ENCODE peak calls at places on chromosomes 11 and 22, in seven cellular contexts. One of them, this sample, is unnamed. For H3K27me3, the result is how much of the 10 kb centered on the place peaks cover.

GRCh38 chr11:32418836-32419235 is 16.5 kb downstream of the WT1 start:
- DNase-seq in lower lobe of right lung: no peak
- DNase-seq in mammary epithelial cell: no peak
- DNase-seq in dorsolateral prefrontal cortex: no peak
- DNase-seq in spleen: no peak
- DNase-seq in fibroblast of lung: no peak
- DNase-seq in suprapubic skin: no peak
- DNase-seq in this sample: no peak

GRCh38 chr11:5719703-5720495 is 16.3 kb upstream of the OR56B1 start:
- DNase-seq in fibroblast of lung: peak
- DNase-seq in dorsolateral prefrontal cortex: no peak
- DNase-seq in mammary epithelial cell: no peak
- DNase-seq in suprapubic skin: no peak
- DNase-seq in lower lobe of right lung: no peak
- DNase-seq in spleen: no peak
- DNase-seq in this sample: no peak

GRCh38 chr22:50276143-50276542 is 6.0 kb upstream of the MAPK11 start:
- DNase-seq in mammary epithelial cell: no peak
- DNase-seq in suprapubic skin: no peak
- DNase-seq in dorsolateral prefrontal cortex: peak
- DNase-seq in fibroblast of lung: peak
- DNase-seq in spleen: peak
- DNase-seq in lower lobe of right lung: peak
- DNase-seq in this sample: peak

GRCh38 chr11:74418509-74418895 is 20.3 kb upstream of the PGM2L1 start:
- DNase-seq in spleen: no peak
- DNase-seq in suprapubic skin: no peak
- DNase-seq in mammary epithelial cell: peak
- DNase-seq in dorsolateral prefrontal cortex: no peak
- DNase-seq in fibroblast of lung: peak
- DNase-seq in lower lobe of right lung: no peak
- DNase-seq in this sample: no peak

GRCh38 chr22:39117585-39118191 is 20.6 kb downstream of the APOBEC3H start:
- DNase-seq in spleen: peak
- DNase-seq in suprapubic skin: no peak
- DNase-seq in fibroblast of lung: peak
- DNase-seq in mammary epithelial cell: peak
- DNase-seq in lower lobe of right lung: no peak
- DNase-seq in dorsolateral prefrontal cortex: no peak
- DNase-seq in this sample: peak

GRCh38 chr11:69558519-69558941 is 77.1 kb downstream of the LINC01488 start:
- DNase-seq in dorsolateral prefrontal cortex: no peak
- DNase-seq in suprapubic skin: no peak
- DNase-seq in lower lobe of right lung: no peak
- DNase-seq in mammary epithelial cell: no peak
- DNase-seq in fibroblast of lung: no peak
- DNase-seq in spleen: no peak
- DNase-seq in this sample: no peak

GRCh38 chr11:75273989-75274391 is 33.4 kb downstream of the TPBGL start:
- DNase-seq in dorsolateral prefrontal cortex: no peak
- DNase-seq in suprapubic skin: peak
- DNase-seq in fibroblast of lung: no peak
- DNase-seq in spleen: peak
- DNase-seq in lower lobe of right lung: no peak
- DNase-seq in mammary epithelial cell: no peak
- DNase-seq in this sample: no peak

GRCh38 chr22:26585104-26585790 is 4.7 kb downstream of the TPST2 start:
- DNase-seq in mammary epithelial cell: peak
- DNase-seq in suprapubic skin: no peak
- DNase-seq in lower lobe of right lung: peak
- DNase-seq in fibroblast of lung: peak
- DNase-seq in dorsolateral prefrontal cortex: peak
- DNase-seq in spleen: peak
- DNase-seq in this sample: no peak

GRCh38 chr11:122240621-122241020 is 124.6 kb upstream of the BLID start:
- DNase-seq in dorsolateral prefrontal cortex: no peak
- DNase-seq in spleen: no peak
- DNase-seq in lower lobe of right lung: no peak
- DNase-seq in suprapubic skin: no peak
- DNase-seq in mammary epithelial cell: no peak
- DNase-seq in fibroblast of lung: no peak
- DNase-seq in this sample: no peak

GRCh38 chr11:119536801-119537200 is 113.8 kb upstream of the THY1 start:
- DNase-seq in fibroblast of lung: no peak
- DNase-seq in mammary epithelial cell: no peak
- DNase-seq in suprapubic skin: no peak
- DNase-seq in dorsolateral prefrontal cortex: no peak
- DNase-seq in lower lobe of right lung: no peak
- DNase-seq in spleen: no peak
- DNase-seq in this sample: peak

DNA sequence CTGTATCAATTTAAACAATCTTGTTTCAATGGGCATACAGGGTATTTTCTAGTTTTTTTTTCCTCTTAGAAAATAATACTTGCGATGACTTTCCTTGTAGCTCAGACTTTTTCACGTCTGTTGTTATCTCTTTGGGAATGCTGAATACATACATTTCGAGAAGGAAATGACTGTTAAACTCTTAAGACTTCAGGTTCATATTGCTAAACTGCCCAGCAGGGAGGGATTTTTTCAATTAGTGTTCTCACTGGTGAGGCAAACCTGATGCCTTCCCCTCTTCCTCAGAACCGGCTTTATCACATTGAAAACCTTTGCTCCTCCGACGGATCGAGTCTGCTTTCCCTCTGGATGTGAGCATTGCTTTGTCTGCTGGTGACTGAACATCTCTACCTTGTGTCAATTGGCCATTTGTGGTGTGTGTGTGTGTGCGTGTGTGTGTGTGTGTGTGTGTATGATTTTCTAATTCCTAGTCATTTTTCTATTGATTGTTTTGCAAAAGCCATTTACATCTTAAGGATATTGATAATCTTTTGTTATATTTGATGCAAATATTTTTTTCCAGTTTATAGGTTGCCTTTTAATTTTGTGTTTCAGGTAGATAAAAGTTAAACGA is 6.6 kb downstream of the NEAT1 start:
- DNase-seq in spleen: no peak
- DNase-seq in lower lobe of right lung: no peak
- DNase-seq in mammary epithelial cell: peak
- DNase-seq in fibroblast of lung: peak
- DNase-seq in suprapubic skin: peak
- DNase-seq in dorsolateral prefrontal cortex: no peak
- DNase-seq in this sample: no peak
- H3K27ac ChIP-seq in spleen: peak
- H3K27ac ChIP-seq in lower lobe of right lung: peak
- H3K27ac ChIP-seq in mammary epithelial cell: peak
- H3K27ac ChIP-seq in fibroblast of lung: peak
- H3K27ac ChIP-seq in suprapubic skin: peak
- H3K27ac ChIP-seq in dorsolateral prefrontal cortex: peak
- H3K27ac ChIP-seq in this sample: no peak

GRCh38 chr11:46387919-46388618 is 3.5 kb downstream of the CHRM4 start:
- DNase-seq in fibroblast of lung: no peak
- DNase-seq in spleen: peak
- DNase-seq in suprapubic skin: no peak
- DNase-seq in dorsolateral prefrontal cortex: peak
- DNase-seq in mammary epithelial cell: no peak
- DNase-seq in lower lobe of right lung: no peak
- DNase-seq in this sample: peak

GRCh38 chr11:46386674-46387073 is 4.9 kb downstream of the CHRM4 start:
- DNase-seq in fibroblast of lung: peak
- DNase-seq in spleen: peak
- DNase-seq in dorsolateral prefrontal cortex: no peak
- DNase-seq in suprapubic skin: no peak
- DNase-seq in lower lobe of right lung: no peak
- DNase-seq in mammary epithelial cell: peak
- DNase-seq in this sample: peak

GRCh38 chr11:46386005-46386331 is 4.5 kb downstream of the MDK start:
- DNase-seq in mammary epithelial cell: no peak
- DNase-seq in lower lobe of right lung: no peak
- DNase-seq in fibroblast of lung: no peak
- DNase-seq in dorsolateral prefrontal cortex: no peak
- DNase-seq in suprapubic skin: no peak
- DNase-seq in spleen: no peak
- DNase-seq in this sample: no peak

GRCh38 chr11:46388619-46389449 is 2.7 kb downstream of the CHRM4 start:
- DNase-seq in suprapubic skin: no peak
- DNase-seq in lower lobe of right lung: no peak
- DNase-seq in mammary epithelial cell: no peak
- DNase-seq in fibroblast of lung: no peak
- DNase-seq in dorsolateral prefrontal cortex: no peak
- DNase-seq in spleen: no peak
- DNase-seq in this sample: peak

GRCh38 chr11:46387456-46387855 is 4.1 kb downstream of the CHRM4 start:
- DNase-seq in spleen: no peak
- DNase-seq in dorsolateral prefrontal cortex: no peak
- DNase-seq in suprapubic skin: no peak
- DNase-seq in mammary epithelial cell: no peak
- DNase-seq in lower lobe of right lung: no peak
- DNase-seq in fibroblast of lung: no peak
- DNase-seq in this sample: peak
- H3K27me3 ChIP-seq in spleen: half or more
- H3K27me3 ChIP-seq in dorsolateral prefrontal cortex: under half
- H3K27me3 ChIP-seq in suprapubic skin: half or more
- H3K27me3 ChIP-seq in mammary epithelial cell: under half
- H3K27me3 ChIP-seq in lower lobe of right lung: half or more
- H3K27me3 ChIP-seq in fibroblast of lung: under half
- H3K27me3 ChIP-seq in this sample: under half

DNA sequence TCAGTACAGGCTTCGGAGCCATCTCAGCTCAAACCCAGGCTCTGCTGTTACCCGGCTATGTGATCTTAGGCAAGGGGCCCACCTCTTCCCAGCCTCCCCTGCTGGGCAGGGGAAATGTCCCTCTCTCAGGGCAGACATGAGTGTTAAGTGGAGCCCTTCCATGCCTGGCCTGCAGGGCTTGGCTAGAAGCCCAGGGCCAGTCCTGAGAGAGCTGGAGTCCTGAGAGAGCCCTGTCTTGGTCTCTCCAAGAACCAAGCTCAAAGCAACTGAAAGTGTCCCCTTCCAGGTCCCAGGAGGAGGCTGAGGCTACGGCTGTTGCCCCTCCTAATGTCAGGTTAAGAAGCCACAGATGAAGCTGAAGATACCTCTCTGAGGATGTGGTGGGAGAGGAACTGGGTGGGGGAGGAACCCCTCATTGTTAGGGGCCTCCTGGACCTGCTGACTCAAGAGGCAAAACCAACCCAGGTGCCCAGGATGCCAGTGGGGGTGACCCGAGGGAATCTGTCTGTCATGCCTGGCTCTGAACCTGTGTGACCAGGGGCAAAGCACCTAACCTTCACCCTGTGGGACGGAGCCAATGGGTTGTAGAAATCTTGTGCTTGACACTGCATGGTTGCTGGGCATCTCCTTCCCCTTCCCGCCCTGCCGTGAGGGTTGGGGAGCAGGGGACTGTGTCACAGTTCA is 4.2 kb downstream of the ZP1 start:
- DNase-seq in spleen: peak
- DNase-seq in dorsolateral prefrontal cortex: no peak
- DNase-seq in suprapubic skin: no peak
- DNase-seq in mammary epithelial cell: no peak
- DNase-seq in lower lobe of right lung: peak
- DNase-seq in fibroblast of lung: peak
- DNase-seq in this sample: peak
- TF ChIP-seq CTCF in spleen: no peak
- TF ChIP-seq CTCF in dorsolateral prefrontal cortex: no peak
- TF ChIP-seq CTCF in suprapubic skin: no peak
- TF ChIP-seq CTCF in mammary epithelial cell: no peak
- TF ChIP-seq CTCF in lower lobe of right lung: no peak
- TF ChIP-seq CTCF in fibroblast of lung: peak
- TF ChIP-seq CTCF in this sample: no peak

GRCh38 chr22:36298601-36299000 is 45.7 kb downstream of the APOL1 start:
- DNase-seq in suprapubic skin: no peak
- DNase-seq in mammary epithelial cell: no peak
- DNase-seq in lower lobe of right lung: no peak
- DNase-seq in dorsolateral prefrontal cortex: no peak
- DNase-seq in spleen: peak
- DNase-seq in fibroblast of lung: no peak
- DNase-seq in this sample: no peak
- H3K27ac ChIP-seq in suprapubic skin: no peak
- H3K27ac ChIP-seq in mammary epithelial cell: no peak
- H3K27ac ChIP-seq in lower lobe of right lung: no peak
- H3K27ac ChIP-seq in dorsolateral prefrontal cortex: no peak
- H3K27ac ChIP-seq in spleen: peak
- H3K27ac ChIP-seq in fibroblast of lung: no peak
- H3K27ac ChIP-seq in this sample: no peak

DNA sequence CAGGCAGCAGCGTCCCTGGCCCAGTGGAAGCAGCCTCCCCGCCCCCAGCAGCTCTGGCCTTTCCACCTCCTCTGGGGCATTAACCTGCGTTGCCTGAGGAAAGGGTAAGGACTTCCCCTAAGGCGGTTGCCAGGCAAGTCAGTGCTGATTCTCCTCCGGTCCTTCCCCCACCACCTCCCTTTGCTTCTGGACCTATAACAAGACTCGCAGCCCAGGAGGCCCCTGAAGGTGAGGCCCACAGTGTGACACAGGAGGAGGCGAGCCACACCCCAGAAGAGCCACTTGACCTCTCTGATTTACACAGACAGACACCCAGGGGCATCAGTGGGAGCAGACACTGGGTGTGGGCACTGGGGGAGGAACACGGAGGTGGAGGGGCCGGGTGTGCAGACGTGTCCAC is 35.4 kb downstream of the ASCL2 start:
- DNase-seq in fibroblast of lung: no peak
- DNase-seq in lower lobe of right lung: no peak
- DNase-seq in spleen: peak
- DNase-seq in mammary epithelial cell: no peak
- DNase-seq in suprapubic skin: no peak
- DNase-seq in dorsolateral prefrontal cortex: no peak
- DNase-seq in this sample: no peak
- H3K27me3 ChIP-seq in fibroblast of lung: under half
- H3K27me3 ChIP-seq in lower lobe of right lung: under half
- H3K27me3 ChIP-seq in spleen: under half
- H3K27me3 ChIP-seq in mammary epithelial cell: under half
- H3K27me3 ChIP-seq in suprapubic skin: under half
- H3K27me3 ChIP-seq in dorsolateral prefrontal cortex: under half
- H3K27me3 ChIP-seq in this sample: under half

GRCh38 chr11:36153581-36153980 is 135.6 kb downstream of the COMMD9 start:
- DNase-seq in suprapubic skin: no peak
- DNase-seq in fibroblast of lung: no peak
- DNase-seq in lower lobe of right lung: no peak
- DNase-seq in mammary epithelial cell: no peak
- DNase-seq in spleen: no peak
- DNase-seq in dorsolateral prefrontal cortex: no peak
- DNase-seq in this sample: no peak
- TF ChIP-seq CTCF in suprapubic skin: no peak
- TF ChIP-seq CTCF in fibroblast of lung: no peak
- TF ChIP-seq CTCF in lower lobe of right lung: no peak
- TF ChIP-seq CTCF in mammary epithelial cell: no peak
- TF ChIP-seq CTCF in spleen: no peak
- TF ChIP-seq CTCF in dorsolateral prefrontal cortex: no peak
- TF ChIP-seq CTCF in this sample: no peak

GRCh38 chr22:45450931-45451651 is 37.6 kb downstream of the RIBC2 start:
- DNase-seq in mammary epithelial cell: no peak
- DNase-seq in dorsolateral prefrontal cortex: no peak
- DNase-seq in suprapubic skin: no peak
- DNase-seq in fibroblast of lung: peak
- DNase-seq in spleen: no peak
- DNase-seq in lower lobe of right lung: no peak
- DNase-seq in this sample: no peak
- H3K27ac ChIP-seq in mammary epithelial cell: no peak
- H3K27ac ChIP-seq in dorsolateral prefrontal cortex: no peak
- H3K27ac ChIP-seq in suprapubic skin: peak
- H3K27ac ChIP-seq in fibroblast of lung: peak
- H3K27ac ChIP-seq in spleen: peak
- H3K27ac ChIP-seq in lower lobe of right lung: peak
- H3K27ac ChIP-seq in this sample: no peak

This sample was measured in WERI-Rb-1.